ENCODE peak calls at places on chromosomes 5 and 9, in five cellular contexts. V is IMR-90, J is progenitor cell of endocrine pancreas, I is choroid plexus epithelial cell, C is PC-3. T is an unnamed sample.

GRCh38 chr9:893843-894420 is 52.4 kb downstream of the DMRT1 start:
- DNase-seq in C (peak; percentile 71), J (peak; percentile 43), V (peak; percentile 49), I (peak; percentile 76), T (peak; percentile 87)

GRCh38 chr5:132419517-132420468 is 50.3 kb downstream of the SLC22A5 start:
- DNase-seq in I (peak; percentile 82), J (peak; percentile 61), C (peak; percentile 68), V (peak; percentile 72), T (peak; percentile 70)

GRCh38 chr9:101739311-101739710 is 864 bp upstream of the GRIN3A start:
- DNase-seq in J (no peak), C (no peak), I (no peak), V (no peak), T (no peak)

GRCh38 chr9:130689937-130690700 is 3.5 kb upstream of the EXOSC2 start:
- DNase-seq in V (peak; percentile 94), C (peak; percentile 95), J (no peak), I (peak; percentile 98), T (peak; percentile 38)

GRCh38 chr5:148807845-148808244 is 18.6 kb upstream of the ADRB2 start:
- DNase-seq in I (peak; percentile 44), J (no peak), C (no peak), V (no peak), T (no peak)

GRCh38 chr5:8327016-8327415 is 458.1 kb downstream of the MTRR start:
- DNase-seq in C (no peak), J (no peak), V (no peak), I (no peak), T (no peak)

GRCh38 chr9:437066-438015 is 222.7 kb downstream of the DOCK8 start:
- DNase-seq in J (no peak), I (peak; percentile 74), V (peak; percentile 77), C (no peak), T (no peak)

GRCh38 chr9:111937781-111938426 is 41.3 kb downstream of the UGCG start:
- DNase-seq in J (no peak), I (peak; percentile 81), V (peak; percentile 83), C (no peak), T (no peak)

GRCh38 chr9:18474778-18475177 is 825 bp downstream of the ADAMTSL1 start:
- DNase-seq in I (peak; percentile 72), V (peak; percentile 72), C (peak; percentile 60), J (no peak), T (no peak)

GRCh38 chr9:31916591-31917223 is 467.7 kb upstream of the ACO1 start:
- DNase-seq in I (no peak), V (no peak), C (peak; percentile 3), J (no peak), T (no peak)

GRCh38 chr5:170597876-170598275 is 94.1 kb downstream of the KCNIP1 start:
- DNase-seq in J (no peak), C (no peak), V (no peak), I (peak; percentile 26), T (no peak)

GRCh38 chr9:126722922-126723806 is 81.7 kb upstream of the ZBTB43 start:
- DNase-seq in J (no peak), V (no peak), C (no peak), I (peak; percentile 48), T (peak; percentile 86)

GRCh38 chr5:73633060-73633459 is 7.1 kb downstream of the ARHGEF28 start:
- DNase-seq in I (peak; percentile 33), C (no peak), J (no peak), V (no peak), T (no peak)

GRCh38 chr5:149170292-149170691 is 29.0 kb downstream of the ABLIM3 start:
- DNase-seq in I (peak; percentile 80), V (peak; percentile 38), C (no peak), J (no peak), T (no peak)

GRCh38 chr5:132385321-132386105 is 16.0 kb downstream of the SLC22A5 start:
- DNase-seq in I (peak; percentile 71), C (peak; percentile 69), J (no peak), V (peak; percentile 62), T (peak; percentile 74)

GRCh38 chr9:95130484-95130883 is 187.0 kb downstream of the FANCC start:
- DNase-seq in C (no peak), I (no peak), J (no peak), V (no peak), T (no peak)

GRCh38 chr9:31210982-31211570 is 1173.4 kb upstream of the ACO1 start:
- DNase-seq in J (no peak), V (no peak), C (no peak), I (peak; percentile 52), T (peak; percentile 9)

GRCh38 chr5:177387405-177387804 is 3.2 kb downstream of the SLC34A1 start:
- DNase-seq in V (no peak), C (no peak), J (no peak), I (no peak), T (no peak)

GRCh38 chr5:155546075-155546474 is 532.5 kb downstream of the KIF4B start:
- DNase-seq in C (no peak), V (no peak), I (no peak), J (no peak), T (no peak)

GRCh38 chr5:174175869-174176268 is 130.4 kb downstream of the NSG2 start:
- DNase-seq in V (no peak), I (no peak), C (no peak), J (no peak), T (no peak)

GRCh38 chr5:80238778-80239679 is 16.8 kb downstream of the SERINC5 start:
- DNase-seq in C (no peak), I (peak; percentile 68), V (peak; percentile 61), J (no peak), T (no peak)

GRCh38 chr5:17289681-17290619 is 72.5 kb downstream of the BASP1 start:
- DNase-seq in J (no peak), C (no peak), V (peak; percentile 75), I (peak; percentile 56), T (no peak)

GRCh38 chr5:17283121-17283415 is 65.6 kb downstream of the BASP1 start:
- DNase-seq in I (no peak), V (no peak), J (no peak), C (no peak), T (no peak)

GRCh38 chr5:17290620-17290974 is 73.2 kb downstream of the BASP1 start:
- DNase-seq in I (no peak), C (no peak), J (no peak), V (no peak), T (no peak)

GRCh38 chr5:17292434-17293015 is 75.1 kb downstream of the BASP1 start:
- DNase-seq in I (no peak), C (no peak), V (no peak), J (no peak), T (no peak)

DNA sequence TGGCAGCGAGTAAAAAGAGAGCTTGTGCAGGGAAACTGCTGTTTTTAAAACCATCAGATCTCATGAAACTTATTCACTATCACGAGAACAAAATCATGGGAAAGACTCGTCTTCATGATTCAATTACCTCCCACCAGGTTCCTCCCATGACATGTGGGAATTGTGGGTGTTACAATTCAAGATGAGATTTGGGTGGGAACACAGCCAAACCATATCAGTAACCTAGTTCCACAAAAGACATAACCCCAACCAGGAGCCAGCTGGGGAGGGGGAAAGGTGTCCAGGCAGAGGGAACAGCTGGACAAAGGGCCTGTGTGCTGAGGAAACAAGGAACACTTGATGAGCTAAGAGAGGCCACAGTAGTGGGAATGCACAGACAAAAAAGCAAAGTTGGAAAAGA is 71.1 kb downstream of the BASP1 start:
- DNase-seq in I (no peak), V (no peak), C (no peak), J (no peak), T (no peak)
- TF ChIP-seq CTCF in I (no peak), V (no peak), C (no peak), J (no peak), T (no peak)

GRCh38 chr9:82302968-82303655 is 314.5 kb downstream of the SPATA31D1 start:
- DNase-seq in I (no peak), C (no peak), J (no peak), V (no peak), T (no peak)
- TF ChIP-seq CTCF in I (no peak), C (no peak), J (no peak), V (no peak), T (no peak)

GRCh38 chr9:105479846-105480245 is 32.0 kb downstream of the FSD1L start:
- DNase-seq in C (no peak), J (no peak), I (no peak), V (no peak), T (no peak)

GRCh38 chr9:105473221-105473620 is 25.4 kb downstream of the FSD1L start:
- DNase-seq in V (no peak), J (no peak), I (no peak), C (no peak), T (no peak)

GRCh38 chr9:105475302-105475701 is 27.5 kb downstream of the FSD1L start:
- DNase-seq in J (no peak), C (peak; percentile 30), I (peak; percentile 74), V (peak; percentile 64), T (no peak)
- TF ChIP-seq CTCF in J (peak; percentile 56), C (peak; percentile 55), I (peak; percentile 70), V (peak; percentile 43), T (no peak)

DNA sequence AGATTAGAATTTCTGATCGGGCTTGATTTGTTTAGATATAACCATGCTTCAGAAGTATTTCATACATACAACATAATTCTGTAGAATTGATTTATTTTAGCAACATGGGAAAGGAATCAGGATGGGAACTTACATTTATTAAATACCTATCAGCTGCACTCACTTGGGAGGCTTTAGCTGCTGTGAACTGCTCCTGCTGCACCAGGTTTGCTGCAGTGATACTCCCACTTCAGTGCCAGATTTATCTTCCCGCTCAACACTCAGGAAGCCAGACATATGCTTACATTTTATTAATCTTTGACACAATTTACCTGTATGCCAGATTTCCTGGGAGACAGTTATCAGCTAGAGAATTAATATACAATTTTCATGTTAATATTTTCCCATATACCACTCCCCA is 64.0 kb upstream of the PLCXD3 start:
- DNase-seq in I (no peak), J (no peak), V (no peak), C (no peak), T (no peak)
- TF ChIP-seq CTCF in I (no peak), J (no peak), V (no peak), C (no peak), T (no peak)

T was measured in GM13976.